ENCODE peak calls at places on chromosomes 3 and 15, in five cellular contexts. One of them, this sample, is unnamed.

GRCh38 chr3:56180433-56180832 is 287.8 kb downstream of the ERC2 start:
- DNase-seq in left ventricle myocardium inferior: no peak
- DNase-seq in heart left ventricle: no peak
- DNase-seq in tibial artery: no peak
- DNase-seq in SK-N-SH: no peak
- DNase-seq in this sample: no peak

GRCh38 chr3:177300039-177300833 is 103.0 kb upstream of the TBL1XR1 start:
- DNase-seq in left ventricle myocardium inferior: no peak
- DNase-seq in heart left ventricle: peak; percentile 41
- DNase-seq in tibial artery: peak; percentile 36
- DNase-seq in SK-N-SH: no peak
- DNase-seq in this sample: peak; percentile 4

GRCh38 chr15:48355377-48355776 is 24.1 kb downstream of the DUT start:
- DNase-seq in left ventricle myocardium inferior: no peak
- DNase-seq in heart left ventricle: peak; percentile 32
- DNase-seq in tibial artery: no peak
- DNase-seq in SK-N-SH: no peak
- DNase-seq in this sample: no peak

GRCh38 chr15:62895139-62895866 is 147.2 kb upstream of the TPM1 start:
- DNase-seq in left ventricle myocardium inferior: no peak
- DNase-seq in heart left ventricle: no peak
- DNase-seq in tibial artery: no peak
- DNase-seq in SK-N-SH: no peak
- DNase-seq in this sample: peak; percentile 61

GRCh38 chr15:63202858-63203257 is 13.5 kb downstream of the RAB8B start:
- DNase-seq in left ventricle myocardium inferior: no peak
- DNase-seq in heart left ventricle: no peak
- DNase-seq in tibial artery: no peak
- DNase-seq in SK-N-SH: no peak
- DNase-seq in this sample: no peak

GRCh38 chr15:90209591-90209990 is 8.5 kb downstream of the SEMA4B start:
- DNase-seq in left ventricle myocardium inferior: no peak
- DNase-seq in heart left ventricle: no peak
- DNase-seq in tibial artery: no peak
- DNase-seq in SK-N-SH: no peak
- DNase-seq in this sample: no peak

GRCh38 chr3:43581343-43581742 is 40.5 kb downstream of the ANO10 start:
- DNase-seq in left ventricle myocardium inferior: no peak
- DNase-seq in heart left ventricle: no peak
- DNase-seq in tibial artery: no peak
- DNase-seq in SK-N-SH: no peak
- DNase-seq in this sample: no peak

GRCh38 chr3:101270158-101270557 is 50.2 kb downstream of the IMPG2 start:
- DNase-seq in left ventricle myocardium inferior: no peak
- DNase-seq in heart left ventricle: no peak
- DNase-seq in tibial artery: no peak
- DNase-seq in SK-N-SH: no peak
- DNase-seq in this sample: no peak

GRCh38 chr15:77838595-77838994 is 205.9 kb upstream of the LINGO1 start:
- DNase-seq in left ventricle myocardium inferior: no peak
- DNase-seq in heart left ventricle: no peak
- DNase-seq in tibial artery: no peak
- DNase-seq in SK-N-SH: no peak
- DNase-seq in this sample: no peak

GRCh38 chr3:164608554-164609276 is 469.6 kb downstream of the SI start:
- DNase-seq in left ventricle myocardium inferior: no peak
- DNase-seq in heart left ventricle: no peak
- DNase-seq in tibial artery: no peak
- DNase-seq in SK-N-SH: no peak
- DNase-seq in this sample: no peak

GRCh38 chr3:193843447-193844301 is 250.7 kb downstream of the OPA1 start:
- DNase-seq in left ventricle myocardium inferior: no peak
- DNase-seq in heart left ventricle: no peak
- DNase-seq in tibial artery: no peak
- DNase-seq in SK-N-SH: no peak
- DNase-seq in this sample: no peak

GRCh38 chr3:183587337-183587736 is 31.8 kb upstream of the KLHL6 start:
- DNase-seq in left ventricle myocardium inferior: no peak
- DNase-seq in heart left ventricle: no peak
- DNase-seq in tibial artery: no peak
- DNase-seq in SK-N-SH: no peak
- DNase-seq in this sample: no peak
- H3K27ac ChIP-seq in left ventricle myocardium inferior: peak overlapping the region; percentile 50
- H3K27ac ChIP-seq in heart left ventricle: peak overlapping the region; percentile 61
- H3K27ac ChIP-seq in tibial artery: no peak overlapping the region
- H3K27ac ChIP-seq in SK-N-SH: no peak overlapping the region
- H3K27ac ChIP-seq in this sample: no peak overlapping the region

DNA sequence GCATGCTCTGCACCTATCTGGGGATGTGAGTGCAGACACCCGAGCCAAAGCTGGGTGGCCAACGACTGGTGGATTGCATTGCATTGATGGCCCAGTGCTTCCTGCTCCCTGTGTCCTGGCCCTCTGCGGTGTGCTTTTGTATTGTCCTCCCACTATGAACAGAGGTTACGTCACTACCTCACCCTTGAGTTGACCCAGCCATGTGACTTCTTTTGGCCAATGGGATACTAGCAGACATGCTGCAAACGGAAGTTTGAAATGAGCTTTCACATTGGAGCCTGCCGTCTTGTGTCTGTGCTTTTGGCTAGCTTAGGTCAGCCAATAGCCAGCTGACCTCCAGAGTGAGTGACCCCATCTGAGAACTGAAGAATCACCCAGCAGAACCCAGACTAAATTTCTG is 15.3 kb upstream of the TBC1D21 start:
- DNase-seq in left ventricle myocardium inferior: no peak
- DNase-seq in heart left ventricle: no peak
- DNase-seq in tibial artery: no peak
- DNase-seq in SK-N-SH: no peak
- DNase-seq in this sample: no peak
- TF ChIP-seq CTCF in left ventricle myocardium inferior: no peak
- TF ChIP-seq CTCF in heart left ventricle: no peak
- TF ChIP-seq CTCF in tibial artery: no peak
- TF ChIP-seq CTCF in SK-N-SH: no peak
- TF ChIP-seq CTCF in this sample: no peak

GRCh38 chr15:21262851-21263400 is 177.4 kb downstream of the POTEB3 start:
- DNase-seq in left ventricle myocardium inferior: no peak
- DNase-seq in heart left ventricle: no peak
- DNase-seq in tibial artery: no peak
- DNase-seq in SK-N-SH: peak; percentile 6
- DNase-seq in this sample: no peak

GRCh38 chr15:21260966-21261395 is 179.3 kb downstream of the POTEB3 start:
- DNase-seq in left ventricle myocardium inferior: peak; percentile 20
- DNase-seq in heart left ventricle: peak; percentile 29
- DNase-seq in tibial artery: no peak
- DNase-seq in SK-N-SH: no peak
- DNase-seq in this sample: no peak

GRCh38 chr15:21267231-21267630 is 173.1 kb downstream of the POTEB3 start:
- DNase-seq in left ventricle myocardium inferior: no peak
- DNase-seq in heart left ventricle: no peak
- DNase-seq in tibial artery: no peak
- DNase-seq in SK-N-SH: no peak
- DNase-seq in this sample: no peak

GRCh38 chr15:21261396-21261964 is 178.8 kb downstream of the POTEB3 start:
- DNase-seq in left ventricle myocardium inferior: peak; percentile 22
- DNase-seq in heart left ventricle: no peak
- DNase-seq in tibial artery: no peak
- DNase-seq in SK-N-SH: no peak
- DNase-seq in this sample: no peak

DNA sequence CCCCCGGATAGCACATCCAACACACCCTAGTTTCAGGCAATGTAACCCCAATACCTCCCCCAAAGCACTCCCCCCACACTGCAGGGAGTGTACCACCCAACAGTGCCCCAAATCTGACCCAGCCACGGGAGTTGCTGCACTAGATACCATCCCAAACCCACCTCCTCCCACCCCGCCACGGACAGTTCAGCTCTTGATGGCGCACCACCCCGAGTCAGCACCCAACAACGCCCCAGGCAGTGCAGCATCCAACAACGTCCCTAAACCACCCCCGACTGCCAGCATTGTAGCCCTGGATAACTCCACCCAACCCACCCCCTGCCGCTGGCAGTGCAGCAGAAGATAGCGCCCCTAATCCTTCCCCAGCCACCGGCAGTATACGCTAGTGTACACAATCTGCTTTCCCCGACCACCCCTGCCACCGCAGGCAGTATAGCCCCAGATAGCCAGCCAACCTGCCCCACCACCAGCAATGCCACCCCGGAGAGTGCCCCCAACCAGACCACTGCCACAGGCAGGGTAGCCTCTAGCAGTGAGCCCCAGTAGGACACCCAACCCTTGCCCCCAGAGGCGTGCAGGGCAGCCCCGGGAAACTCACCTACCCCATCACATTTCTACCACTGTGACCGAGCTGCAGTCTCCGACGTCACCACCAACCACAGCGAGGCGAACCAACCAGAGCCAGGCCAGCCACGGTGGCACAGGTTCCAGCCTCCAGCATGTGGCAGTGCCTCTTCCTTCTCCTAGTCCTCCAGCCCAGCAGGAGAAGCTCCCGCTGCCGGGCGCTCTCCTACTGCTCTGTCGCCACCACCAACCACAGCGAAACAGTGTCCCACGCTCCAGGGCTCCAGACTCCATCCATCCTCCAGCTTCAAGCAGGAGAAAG is 178.1 kb downstream of the POTEB3 start:
- DNase-seq in left ventricle myocardium inferior: peak; percentile 16
- DNase-seq in heart left ventricle: peak; percentile 28
- DNase-seq in tibial artery: no peak
- DNase-seq in SK-N-SH: peak; percentile 9
- DNase-seq in this sample: no peak
- H3K27ac ChIP-seq in left ventricle myocardium inferior: no peak overlapping the region
- H3K27ac ChIP-seq in heart left ventricle: no peak overlapping the region
- H3K27ac ChIP-seq in tibial artery: no peak overlapping the region
- H3K27ac ChIP-seq in SK-N-SH: no peak overlapping the region
- H3K27ac ChIP-seq in this sample: no peak overlapping the region

DNA sequence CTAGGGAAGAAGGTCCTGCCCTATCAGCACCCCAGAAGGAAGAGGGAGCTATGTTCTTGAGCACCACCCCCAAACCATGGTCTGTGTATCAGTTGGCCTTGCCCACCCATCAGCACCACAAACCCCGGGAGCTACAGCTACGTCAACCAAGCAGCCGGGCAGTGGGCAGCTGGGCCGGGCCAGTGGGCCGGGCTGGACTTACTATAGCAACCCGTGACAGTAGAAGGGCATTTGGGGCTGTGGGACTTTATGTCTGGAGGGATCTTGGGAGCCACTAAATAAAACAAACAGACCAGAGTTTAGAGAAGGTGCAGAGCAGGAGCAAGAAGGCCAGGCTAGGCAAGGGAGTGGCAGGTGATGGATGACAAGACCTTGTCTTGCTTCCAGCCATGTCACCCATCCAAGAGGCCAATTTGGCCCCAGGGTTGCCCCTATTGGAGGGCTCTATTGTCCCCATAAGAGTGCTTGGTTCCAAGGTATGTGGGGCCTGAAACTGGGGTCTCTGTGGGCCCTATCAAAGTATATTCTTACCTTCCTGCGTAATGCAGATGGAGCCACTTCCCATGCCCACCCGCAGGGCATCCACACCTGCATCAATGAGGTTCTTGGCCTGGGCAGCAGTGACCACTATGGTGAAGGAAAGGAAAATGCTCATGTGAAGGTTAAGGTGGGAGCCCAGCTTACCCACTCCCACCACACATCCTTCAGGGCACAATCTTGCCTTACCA is 3.2 kb downstream of the IMPDH2 start:
- DNase-seq in left ventricle myocardium inferior: no peak
- DNase-seq in heart left ventricle: no peak
- DNase-seq in tibial artery: no peak
- DNase-seq in SK-N-SH: no peak
- DNase-seq in this sample: no peak
- TF ChIP-seq CTCF in left ventricle myocardium inferior: no peak
- TF ChIP-seq CTCF in heart left ventricle: no peak
- TF ChIP-seq CTCF in tibial artery: no peak
- TF ChIP-seq CTCF in SK-N-SH: no peak
- TF ChIP-seq CTCF in this sample: no peak

GRCh38 chr15:85636351-85636750 is 158.4 kb downstream of the KLHL25 start:
- DNase-seq in left ventricle myocardium inferior: no peak
- DNase-seq in heart left ventricle: no peak
- DNase-seq in tibial artery: no peak
- DNase-seq in SK-N-SH: no peak
- DNase-seq in this sample: no peak

GRCh38 chr15:85642693-85643058 is 152.0 kb downstream of the KLHL25 start:
- DNase-seq in left ventricle myocardium inferior: peak; percentile 64
- DNase-seq in heart left ventricle: peak; percentile 71
- DNase-seq in tibial artery: peak; percentile 75
- DNase-seq in SK-N-SH: no peak
- DNase-seq in this sample: no peak

GRCh38 chr15:85646538-85647091 is 148.1 kb downstream of the KLHL25 start:
- DNase-seq in left ventricle myocardium inferior: no peak
- DNase-seq in heart left ventricle: no peak
- DNase-seq in tibial artery: no peak
- DNase-seq in SK-N-SH: peak; percentile 38
- DNase-seq in this sample: peak; percentile 58

GRCh38 chr15:85639752-85640381 is 154.9 kb downstream of the KLHL25 start:
- DNase-seq in left ventricle myocardium inferior: no peak
- DNase-seq in heart left ventricle: no peak
- DNase-seq in tibial artery: no peak
- DNase-seq in SK-N-SH: no peak
- DNase-seq in this sample: no peak

DNA sequence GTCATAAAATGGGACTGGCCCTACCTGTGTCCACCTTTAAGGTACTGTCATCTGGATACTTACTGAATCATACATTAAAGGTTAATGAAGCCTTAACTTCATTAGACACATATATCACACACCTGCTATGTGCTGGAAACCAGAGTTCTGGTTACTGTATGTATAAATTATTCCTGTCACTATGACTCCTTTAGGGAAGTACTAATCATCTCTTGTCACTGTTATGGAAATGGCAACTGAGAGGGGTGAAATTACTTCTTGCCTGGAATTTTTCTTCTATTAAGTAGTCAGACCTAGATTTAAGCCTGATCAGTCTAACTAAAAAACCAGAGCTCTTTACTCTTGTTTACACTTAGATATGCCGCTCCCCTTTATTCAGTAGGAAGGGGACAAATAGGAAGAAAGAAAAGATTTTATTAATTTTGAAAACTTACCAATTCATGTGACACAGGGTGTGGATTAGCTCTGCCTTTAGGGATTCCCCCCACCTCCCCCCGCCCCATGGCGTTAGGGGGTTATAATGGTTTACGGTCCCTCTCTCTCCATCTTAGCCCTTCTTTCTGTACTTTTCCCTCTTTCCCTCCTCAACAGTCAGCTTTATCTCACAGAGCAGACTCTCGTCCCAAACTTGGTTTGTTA is 152.6 kb downstream of the KLHL25 start:
- DNase-seq in left ventricle myocardium inferior: no peak
- DNase-seq in heart left ventricle: no peak
- DNase-seq in tibial artery: peak; percentile 47
- DNase-seq in SK-N-SH: no peak
- DNase-seq in this sample: no peak
- H3K27ac ChIP-seq in left ventricle myocardium inferior: peak overlapping the region; percentile 85
- H3K27ac ChIP-seq in heart left ventricle: peak overlapping the region; percentile 70
- H3K27ac ChIP-seq in tibial artery: peak overlapping the region; percentile 89
- H3K27ac ChIP-seq in SK-N-SH: peak overlapping the region; percentile 30
- H3K27ac ChIP-seq in this sample: peak overlapping the region; percentile 47

This sample was measured in AG04450.